ENCODE peak calls at places on chromosomes 13 and 19, in ten cellular contexts. K, P, C, R, F, M, X, V, U and W are unnamed samples.

GRCh38 chr13:47033216-47033615 is 136.4 kb upstream of the HTR2A start:
- DNase-seq in M (no peak), X (no peak), K (no peak), F (no peak), R (peak; percentile 46), P (no peak), U (no peak), V (no peak), C (no peak), W (no peak)

GRCh38 chr13:114106991-114107685 is 25.3 kb downstream of the RASA3 start:
- DNase-seq in C (no peak), K (no peak), M (peak; percentile 51), U (no peak), P (no peak), V (no peak), R (no peak), X (peak; percentile 43), F (no peak), W (no peak)

GRCh38 chr13:35810286-35810685 is 320.9 kb downstream of the DCLK1 start:
- DNase-seq in V (no peak), M (no peak), K (no peak), P (no peak), C (no peak), X (no peak), U (no peak), F (no peak), R (no peak), W (no peak)

GRCh38 chr13:42615691-42616090 is 41.7 kb downstream of the TNFSF11 start:
- DNase-seq in K (no peak), X (no peak), R (peak; percentile 18), U (no peak), P (no peak), V (no peak), C (no peak), F (no peak), M (no peak), W (no peak)

GRCh38 chr13:32537580-32538233 is 888 bp downstream of the N4BP2L2 start:
- DNase-seq in P (peak; percentile 25), F (peak; percentile 33), V (no peak), K (no peak), U (peak; percentile 37), R (no peak), C (peak; percentile 39), X (peak; percentile 73), M (peak; percentile 62), W (no peak)

GRCh38 chr13:107275945-107276614 is 708.1 kb upstream of the ARGLU1 start:
- DNase-seq in R (peak; percentile 42), F (no peak), X (no peak), P (no peak), V (no peak), C (no peak), U (no peak), M (no peak), K (no peak), W (no peak)

GRCh38 chr19:5799247-5800241 is 5.3 kb upstream of the NRTN start:
- DNase-seq in M (peak; percentile 83), P (no peak), R (no peak), C (no peak), X (no peak), V (no peak), F (peak; percentile 45), K (no peak), U (peak; percentile 69), W (no peak)

GRCh38 chr19:5090780-5091575 is 122.1 kb downstream of the KDM4B start:
- DNase-seq in U (peak; percentile 54), P (no peak), R (peak; percentile 57), M (peak; percentile 62), V (no peak), C (no peak), F (peak; percentile 65), K (no peak), X (peak; percentile 81), W (no peak)

GRCh38 chr13:28611654-28612131 is 47.2 kb upstream of the POMP start:
- DNase-seq in M (no peak), V (no peak), C (no peak), P (no peak), K (no peak), X (no peak), F (no peak), U (no peak), R (peak; percentile 15), W (no peak)

GRCh38 chr19:50658438-50659317 is 9.4 kb downstream of the C19orf81 start:
- DNase-seq in V (no peak), C (peak; percentile 67), U (peak; percentile 68), M (peak; percentile 74), K (no peak), X (no peak), R (peak; percentile 82), F (peak; percentile 51), P (peak; percentile 12), W (peak; percentile 78)

GRCh38 chr19:5955638-5955935 is 22.4 kb downstream of the RANBP3 start:
- DNase-seq in K (no peak), V (no peak), X (no peak), F (no peak), R (no peak), P (no peak), M (no peak), C (no peak), U (no peak), W (no peak)

GRCh38 chr19:14165986-14166385 is 29.6 kb upstream of the ASF1B start:
- DNase-seq in C (peak; percentile 32), R (no peak), X (no peak), P (no peak), K (no peak), F (no peak), V (no peak), U (no peak), M (no peak), W (no peak)

GRCh38 chr19:54154603-54155345 is 4.7 kb downstream of the LENG1 start:
- DNase-seq in M (no peak), X (no peak), R (no peak), U (no peak), V (no peak), K (no peak), P (peak; percentile 25), C (peak; percentile 39), F (no peak), W (no peak)

GRCh38 chr13:101785858-101786257 is 333.4 kb downstream of the ITGBL1 start:
- DNase-seq in U (peak; percentile 14), F (peak; percentile 19), P (no peak), M (peak; percentile 37), V (no peak), R (peak; percentile 0), K (no peak), C (no peak), X (no peak), W (no peak)

GRCh38 chr19:41367848-41368301 is 3.9 kb upstream of the B9D2 start:
- DNase-seq in F (no peak), V (no peak), M (no peak), R (peak; percentile 90), P (no peak), K (no peak), C (no peak), X (no peak), U (no peak), W (no peak)

GRCh38 chr19:43316591-43317319 is 36.7 kb upstream of the CD177 start:
- DNase-seq in U (no peak), P (no peak), M (peak; percentile 60), X (no peak), R (no peak), C (no peak), V (no peak), F (no peak), K (no peak), W (no peak)
- TF ChIP-seq CTCF in U (no peak), P (no peak), M (peak; percentile 14), X (no peak), R (peak; percentile 55), C (no peak), V (no peak), F (no peak), K (no peak), W (no peak)

DNA sequence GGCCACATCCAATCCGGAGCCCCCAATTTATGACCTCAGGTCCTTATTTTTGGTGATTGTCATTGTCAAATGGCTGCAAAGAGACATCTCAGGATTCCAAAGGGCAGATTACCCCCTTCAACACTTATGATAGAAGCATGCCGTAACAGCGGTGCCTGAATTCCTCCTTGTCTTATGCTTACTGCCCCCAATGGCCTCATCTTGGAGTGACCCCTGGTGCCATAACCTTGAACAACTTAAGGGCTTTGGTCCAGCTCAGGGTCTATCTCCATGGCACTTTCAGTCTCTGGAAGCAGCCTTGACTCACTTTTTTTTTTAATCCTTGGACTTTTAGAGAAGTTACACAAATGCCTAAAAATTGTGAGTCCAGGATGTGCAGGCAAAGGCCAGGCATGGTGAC is 171.6 kb upstream of the ZNF507 start:
- DNase-seq in K (no peak), M (no peak), V (no peak), F (no peak), R (no peak), U (no peak), P (no peak), C (no peak), X (no peak), W (no peak)
- TF ChIP-seq CTCF in K (no peak), M (no peak), V (no peak), F (no peak), R (no peak), U (no peak), P (no peak), C (no peak), X (no peak), W (no peak)

DNA sequence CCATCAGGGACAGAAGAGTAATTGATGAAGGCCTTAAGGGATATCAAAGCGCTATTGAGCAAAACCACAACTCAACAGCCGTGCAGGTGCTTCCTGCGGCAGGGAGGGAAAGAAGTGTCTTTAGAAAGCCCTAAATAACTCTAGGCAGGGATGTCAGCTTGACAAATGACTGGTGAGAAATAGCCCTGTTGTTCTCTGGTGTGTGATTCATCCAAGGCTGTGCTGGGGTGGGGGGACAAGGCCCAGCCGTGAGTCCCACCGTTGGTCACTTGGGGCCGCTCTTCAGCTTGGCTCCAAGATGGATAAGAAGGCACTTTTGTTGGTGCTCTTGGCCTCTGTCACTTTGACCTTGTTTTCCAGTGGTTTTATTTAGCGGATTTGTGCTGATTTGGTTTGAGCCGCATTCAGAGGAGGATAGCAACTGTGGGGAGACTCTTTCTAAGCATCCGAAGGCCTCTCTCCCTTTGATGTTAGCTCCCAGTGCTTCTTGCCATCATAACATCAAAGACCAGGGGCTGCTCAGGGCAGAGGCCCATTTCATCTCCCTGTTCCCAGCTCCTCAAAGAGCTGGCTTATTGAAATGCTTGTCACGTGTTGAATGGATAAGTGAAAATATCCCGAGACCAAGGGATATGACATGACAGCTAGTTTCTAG is 130.3 kb upstream of the SERP2 start:
- DNase-seq in M (no peak), V (no peak), P (no peak), C (no peak), R (peak; percentile 74), U (no peak), F (no peak), K (no peak), X (no peak), W (peak; percentile 45)
- TF ChIP-seq CTCF in M (no peak), V (no peak), P (no peak), C (no peak), R (peak; percentile 37), U (peak; percentile 59), F (peak; percentile 59), K (peak; percentile 58), X (no peak), W (peak; percentile 30)

DNA sequence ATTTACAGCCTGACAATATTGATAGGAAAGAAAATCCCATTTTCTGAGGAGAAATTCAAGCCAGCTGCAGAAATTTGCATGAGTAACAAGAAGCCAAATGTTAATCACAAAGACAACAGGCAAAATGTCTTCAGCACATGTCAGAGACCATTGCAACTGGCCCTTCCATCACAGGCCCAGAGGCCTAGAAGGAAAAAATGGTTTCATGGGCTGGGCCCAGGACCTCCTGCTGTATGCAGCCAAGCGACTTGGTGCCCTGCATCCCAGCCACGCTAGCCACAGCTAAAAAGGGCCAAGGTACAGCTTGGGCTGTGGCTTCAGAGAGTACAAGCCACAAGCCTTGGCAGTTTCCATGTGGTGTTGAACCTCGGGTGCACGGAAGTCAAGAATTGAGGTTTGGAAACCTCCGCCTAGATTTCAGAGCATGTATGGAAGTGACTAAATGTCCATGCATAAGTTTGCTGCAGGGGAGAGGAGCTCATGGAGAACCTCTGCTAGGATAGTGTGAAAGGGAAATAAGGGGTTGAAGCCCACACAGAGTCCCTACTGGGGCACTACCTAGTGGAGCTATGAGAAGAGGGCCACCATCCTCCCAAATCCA is 1474.0 kb downstream of the PCDH9 start:
- DNase-seq in R (no peak), K (no peak), U (no peak), M (no peak), X (no peak), C (no peak), P (no peak), F (no peak), V (no peak), W (no peak)
- TF ChIP-seq CTCF in R (no peak), K (no peak), U (no peak), M (no peak), X (no peak), C (no peak), P (no peak), F (no peak), V (no peak), W (no peak)